ENCODE peak calls at places on chromosomes 3 and 15, in six cellular contexts. L, J, U, M, R and T are unnamed samples.

GRCh38 chr3:49805367-49805782 is 2.3 kb downstream of the INKA1 start:
- DNase-seq in U (no peak), L (peak), M (peak), R (no peak), J (peak), T (no peak)

GRCh38 chr3:149374391-149374790 is 3.1 kb downstream of the TM4SF1 start:
- DNase-seq in L (no peak), R (no peak), M (no peak), J (no peak), U (no peak), T (no peak)

GRCh38 chr3:164416491-164417222 is 661.6 kb downstream of the SI start:
- DNase-seq in M (no peak), R (no peak), U (no peak), J (no peak), L (no peak), T (no peak)

GRCh38 chr15:77702211-77702957 is 69.7 kb upstream of the LINGO1 start:
- DNase-seq in J (no peak), M (no peak), R (no peak), U (peak), L (peak), T (no peak)

GRCh38 chr3:56379723-56380287 is 88.5 kb downstream of the ERC2 start:
- DNase-seq in J (no peak), R (no peak), L (no peak), U (no peak), M (no peak), T (no peak)

GRCh38 chr3:127151992-127152391 is 40.9 kb upstream of the PRR23E start:
- DNase-seq in U (no peak), R (no peak), M (no peak), L (no peak), J (no peak), T (no peak)

GRCh38 chr15:78991476-78991875 is 46.6 kb upstream of the CTSH start:
- DNase-seq in M (no peak), U (no peak), J (no peak), R (no peak), L (no peak), T (no peak)

GRCh38 chr15:80580107-80580506 is 115.0 kb upstream of the ABHD17C start:
- DNase-seq in L (no peak), M (no peak), U (no peak), R (no peak), J (peak), T (no peak)

GRCh38 chr15:80426316-80426715 is 22.1 kb downstream of the ARNT2 start:
- DNase-seq in L (no peak), M (no peak), R (no peak), U (no peak), J (no peak), T (no peak)

GRCh38 chr15:59751552-59752413 is 62.7 kb upstream of the BNIP2 start:
- DNase-seq in M (no peak), R (no peak), U (no peak), L (peak), J (no peak), T (no peak)

GRCh38 chr3:66472313-66473134 is 28.3 kb downstream of the LRIG1 start:
- DNase-seq in J (no peak), U (no peak), R (peak), M (peak), L (peak), T (no peak)

GRCh38 chr3:11721114-11721440 is 77.4 kb upstream of the VGLL4 start:
- DNase-seq in U (no peak), L (no peak), R (no peak), J (no peak), M (no peak), T (no peak)

GRCh38 chr3:135871311-135871710 is 94.2 kb upstream of the PPP2R3A start:
- DNase-seq in L (no peak), J (no peak), R (no peak), M (no peak), U (no peak), T (no peak)

GRCh38 chr3:126549861-126550487 is 8.8 kb downstream of the C3orf22 start:
- DNase-seq in U (no peak), R (no peak), L (no peak), M (no peak), J (no peak), T (no peak)

GRCh38 chr3:73773228-73773627 is 148.5 kb upstream of the PDZRN3 start:
- DNase-seq in U (no peak), J (no peak), L (no peak), R (no peak), M (no peak), T (no peak)

GRCh38 chr3:14152233-14152962 is 26.0 kb downstream of the XPC start:
- DNase-seq in R (no peak), J (no peak), U (no peak), L (no peak), M (no peak), T (no peak)